ENCODE peak calls at places on chromosomes 5 and 9, in nine cellular contexts. One of them, this sample, is unnamed.

GRCh38 chr5:177362102-177362868 is 4.6 kb downstream of the RGS14 start:
- DNase-seq in mammary epithelial cell: peak
- DNase-seq in mucosa of descending colon: peak
- DNase-seq in BJ: no peak
- DNase-seq in brain microvascular endothelial cell: no peak
- DNase-seq in neural progenitor cell: no peak
- DNase-seq in Calu3: no peak
- DNase-seq in AG09309: no peak
- DNase-seq in fibroblast of pulmonary artery: no peak
- DNase-seq in this sample: no peak

GRCh38 chr9:12604154-12604825 is 88.9 kb upstream of the TYRP1 start:
- DNase-seq in mammary epithelial cell: peak
- DNase-seq in mucosa of descending colon: no peak
- DNase-seq in BJ: no peak
- DNase-seq in brain microvascular endothelial cell: peak
- DNase-seq in neural progenitor cell: no peak
- DNase-seq in Calu3: peak
- DNase-seq in AG09309: no peak
- DNase-seq in fibroblast of pulmonary artery: peak
- DNase-seq in this sample: no peak

GRCh38 chr5:157197088-157197487 is 16.4 kb downstream of the ITK start:
- DNase-seq in mammary epithelial cell: no peak
- DNase-seq in mucosa of descending colon: no peak
- DNase-seq in BJ: no peak
- DNase-seq in brain microvascular endothelial cell: no peak
- DNase-seq in neural progenitor cell: no peak
- DNase-seq in Calu3: no peak
- DNase-seq in AG09309: no peak
- DNase-seq in fibroblast of pulmonary artery: no peak
- DNase-seq in this sample: no peak

GRCh38 chr9:35651964-35652828 is 1.5 kb upstream of the SIT1 start:
- DNase-seq in mammary epithelial cell: peak
- DNase-seq in mucosa of descending colon: no peak
- DNase-seq in BJ: no peak
- DNase-seq in brain microvascular endothelial cell: no peak
- DNase-seq in neural progenitor cell: no peak
- DNase-seq in Calu3: no peak
- DNase-seq in AG09309: no peak
- DNase-seq in fibroblast of pulmonary artery: peak
- DNase-seq in this sample: no peak

GRCh38 chr9:126673689-126674364 is 60.1 kb downstream of the LMX1B start:
- DNase-seq in mammary epithelial cell: peak
- DNase-seq in mucosa of descending colon: no peak
- DNase-seq in BJ: no peak
- DNase-seq in brain microvascular endothelial cell: no peak
- DNase-seq in neural progenitor cell: peak
- DNase-seq in Calu3: no peak
- DNase-seq in AG09309: no peak
- DNase-seq in fibroblast of pulmonary artery: peak
- DNase-seq in this sample: no peak

GRCh38 chr5:607541-608285 is 4.4 kb upstream of the CEP72 start:
- DNase-seq in mammary epithelial cell: no peak
- DNase-seq in mucosa of descending colon: peak
- DNase-seq in BJ: no peak
- DNase-seq in brain microvascular endothelial cell: no peak
- DNase-seq in neural progenitor cell: no peak
- DNase-seq in Calu3: no peak
- DNase-seq in AG09309: no peak
- DNase-seq in fibroblast of pulmonary artery: no peak
- DNase-seq in this sample: peak

GRCh38 chr5:139058121-139058520 is 140.0 kb downstream of the SIL1 start:
- DNase-seq in mammary epithelial cell: peak
- DNase-seq in mucosa of descending colon: no peak
- DNase-seq in BJ: peak
- DNase-seq in brain microvascular endothelial cell: no peak
- DNase-seq in neural progenitor cell: no peak
- DNase-seq in Calu3: no peak
- DNase-seq in AG09309: peak
- DNase-seq in fibroblast of pulmonary artery: peak
- DNase-seq in this sample: no peak

GRCh38 chr5:111296570-111296969 is 72.4 kb downstream of the CAMK4 start:
- DNase-seq in mammary epithelial cell: no peak
- DNase-seq in mucosa of descending colon: no peak
- DNase-seq in BJ: no peak
- DNase-seq in brain microvascular endothelial cell: no peak
- DNase-seq in neural progenitor cell: no peak
- DNase-seq in Calu3: no peak
- DNase-seq in AG09309: no peak
- DNase-seq in fibroblast of pulmonary artery: no peak
- DNase-seq in this sample: no peak

DNA sequence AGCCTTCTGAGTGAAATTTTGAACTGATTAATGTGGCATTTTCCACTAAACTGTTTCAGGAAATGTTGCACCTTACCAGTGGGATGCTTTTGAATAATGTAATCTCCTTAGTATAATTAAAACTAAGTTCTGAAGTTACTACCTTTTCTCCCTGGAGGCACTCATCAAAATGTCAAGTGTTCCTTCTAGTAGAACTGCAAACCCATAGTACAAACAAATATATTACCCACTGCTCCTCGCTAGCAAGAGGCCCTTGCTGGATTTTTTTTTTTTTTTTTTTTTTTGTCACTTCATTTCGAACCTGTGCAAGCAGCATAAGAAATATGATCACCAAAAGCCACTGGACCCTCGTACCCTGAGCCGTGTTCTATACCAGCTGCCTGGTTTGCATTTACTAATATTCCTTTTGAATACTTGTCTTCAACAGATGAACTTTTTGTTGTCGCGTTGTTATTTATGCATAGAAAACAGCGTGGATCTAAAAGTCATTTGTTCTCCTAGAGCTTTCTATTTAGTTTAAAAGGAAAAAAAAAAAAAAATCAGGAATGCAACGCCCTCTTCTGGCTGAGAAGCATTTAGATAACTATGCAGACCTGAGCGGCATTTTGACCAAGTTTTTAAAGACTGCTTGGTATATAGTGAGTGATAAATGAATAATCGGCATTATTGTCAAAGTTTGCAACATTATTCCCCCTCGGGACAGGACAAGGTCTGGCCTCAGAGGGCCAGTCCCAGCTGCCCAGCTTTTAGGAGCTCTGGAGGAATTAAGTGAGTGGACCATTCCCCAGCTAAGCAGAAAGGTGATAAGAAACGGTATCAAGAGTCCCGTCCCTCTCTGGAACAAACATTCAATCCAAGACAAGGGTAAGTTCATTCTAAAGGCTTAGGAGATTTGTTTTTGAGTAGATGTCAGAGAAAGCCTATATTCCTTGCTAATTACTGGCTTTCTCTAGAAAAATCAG is 162.5 kb upstream of the KIF2A start:
- DNase-seq in mammary epithelial cell: peak
- DNase-seq in mucosa of descending colon: no peak
- DNase-seq in BJ: peak
- DNase-seq in brain microvascular endothelial cell: no peak
- DNase-seq in neural progenitor cell: peak
- DNase-seq in Calu3: peak
- DNase-seq in AG09309: peak
- DNase-seq in fibroblast of pulmonary artery: peak
- DNase-seq in this sample: no peak
- TF ChIP-seq CTCF in mammary epithelial cell: peak
- TF ChIP-seq CTCF in mucosa of descending colon: no peak
- TF ChIP-seq CTCF in BJ: peak
- TF ChIP-seq CTCF in brain microvascular endothelial cell: peak
- TF ChIP-seq CTCF in neural progenitor cell: peak
- TF ChIP-seq CTCF in Calu3: peak
- TF ChIP-seq CTCF in AG09309: peak
- TF ChIP-seq CTCF in fibroblast of pulmonary artery: peak
- TF ChIP-seq CTCF in this sample: peak

GRCh38 chr9:98236881-98237487 is 18.5 kb downstream of the TBC1D2 start:
- DNase-seq in mammary epithelial cell: no peak
- DNase-seq in mucosa of descending colon: no peak
- DNase-seq in BJ: no peak
- DNase-seq in brain microvascular endothelial cell: no peak
- DNase-seq in neural progenitor cell: no peak
- DNase-seq in Calu3: no peak
- DNase-seq in AG09309: no peak
- DNase-seq in fibroblast of pulmonary artery: no peak
- DNase-seq in this sample: no peak

GRCh38 chr9:98240475-98240874 is 15.0 kb downstream of the TBC1D2 start:
- DNase-seq in mammary epithelial cell: no peak
- DNase-seq in mucosa of descending colon: no peak
- DNase-seq in BJ: no peak
- DNase-seq in brain microvascular endothelial cell: no peak
- DNase-seq in neural progenitor cell: no peak
- DNase-seq in Calu3: no peak
- DNase-seq in AG09309: no peak
- DNase-seq in fibroblast of pulmonary artery: no peak
- DNase-seq in this sample: no peak

DNA sequence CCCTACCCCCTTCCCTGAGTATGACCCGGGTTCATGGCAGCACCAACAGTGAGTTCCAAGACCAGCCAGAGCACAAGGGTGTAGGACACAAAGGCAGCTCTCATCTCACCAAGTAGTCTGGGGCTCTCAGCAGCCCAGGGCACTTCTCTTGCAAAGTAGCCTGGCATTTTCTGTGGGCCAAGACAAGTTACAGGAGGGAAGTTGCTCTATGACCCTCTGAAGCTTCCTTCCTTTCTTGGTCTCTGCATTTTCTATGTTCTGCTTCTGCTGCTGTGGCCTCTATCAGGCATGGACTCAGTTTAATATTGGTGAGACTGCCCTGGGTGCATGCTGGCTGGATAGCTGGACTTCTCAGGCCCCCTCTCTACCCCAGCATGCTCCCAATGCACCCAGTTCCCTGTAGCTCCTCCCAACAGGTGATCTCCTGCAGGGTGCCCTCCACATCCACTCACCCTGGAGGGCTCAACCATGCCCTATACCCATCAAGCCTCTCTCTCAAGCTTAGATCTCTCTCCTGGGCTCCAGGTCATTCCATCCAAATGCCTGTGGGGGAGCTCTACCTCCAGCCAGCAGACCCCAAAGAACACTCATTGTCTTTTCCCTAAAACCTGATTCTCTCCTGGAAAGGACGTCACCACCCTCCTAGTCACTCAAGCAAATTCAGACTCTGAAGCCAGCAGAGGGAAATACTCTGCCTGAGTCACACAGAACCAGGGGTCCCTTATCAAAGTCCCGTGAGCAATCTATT is 13.9 kb downstream of the TBC1D2 start:
- DNase-seq in mammary epithelial cell: no peak
- DNase-seq in mucosa of descending colon: no peak
- DNase-seq in BJ: no peak
- DNase-seq in brain microvascular endothelial cell: no peak
- DNase-seq in neural progenitor cell: peak
- DNase-seq in Calu3: no peak
- DNase-seq in AG09309: no peak
- DNase-seq in fibroblast of pulmonary artery: no peak
- DNase-seq in this sample: no peak
- TF ChIP-seq CTCF in mammary epithelial cell: no peak
- TF ChIP-seq CTCF in mucosa of descending colon: no peak
- TF ChIP-seq CTCF in BJ: no peak
- TF ChIP-seq CTCF in brain microvascular endothelial cell: peak
- TF ChIP-seq CTCF in neural progenitor cell: peak
- TF ChIP-seq CTCF in Calu3: no peak
- TF ChIP-seq CTCF in AG09309: no peak
- TF ChIP-seq CTCF in fibroblast of pulmonary artery: peak
- TF ChIP-seq CTCF in this sample: no peak

GRCh38 chr5:112710896-112711295 is 26.8 kb upstream of the APC start:
- DNase-seq in mammary epithelial cell: no peak
- DNase-seq in mucosa of descending colon: no peak
- DNase-seq in BJ: no peak
- DNase-seq in brain microvascular endothelial cell: no peak
- DNase-seq in neural progenitor cell: no peak
- DNase-seq in Calu3: no peak
- DNase-seq in AG09309: no peak
- DNase-seq in fibroblast of pulmonary artery: no peak
- DNase-seq in this sample: no peak

GRCh38 chr5:112703866-112704820 is 33.5 kb upstream of the APC start:
- DNase-seq in mammary epithelial cell: peak
- DNase-seq in mucosa of descending colon: no peak
- DNase-seq in BJ: no peak
- DNase-seq in brain microvascular endothelial cell: peak
- DNase-seq in neural progenitor cell: no peak
- DNase-seq in Calu3: no peak
- DNase-seq in AG09309: no peak
- DNase-seq in fibroblast of pulmonary artery: peak
- DNase-seq in this sample: no peak

GRCh38 chr5:112706446-112707016 is 31.2 kb upstream of the APC start:
- DNase-seq in mammary epithelial cell: no peak
- DNase-seq in mucosa of descending colon: no peak
- DNase-seq in BJ: no peak
- DNase-seq in brain microvascular endothelial cell: no peak
- DNase-seq in neural progenitor cell: no peak
- DNase-seq in Calu3: no peak
- DNase-seq in AG09309: no peak
- DNase-seq in fibroblast of pulmonary artery: no peak
- DNase-seq in this sample: no peak

GRCh38 chr5:112709416-112709815 is 28.3 kb upstream of the APC start:
- DNase-seq in mammary epithelial cell: no peak
- DNase-seq in mucosa of descending colon: no peak
- DNase-seq in BJ: no peak
- DNase-seq in brain microvascular endothelial cell: no peak
- DNase-seq in neural progenitor cell: no peak
- DNase-seq in Calu3: no peak
- DNase-seq in AG09309: no peak
- DNase-seq in fibroblast of pulmonary artery: no peak
- DNase-seq in this sample: no peak

DNA sequence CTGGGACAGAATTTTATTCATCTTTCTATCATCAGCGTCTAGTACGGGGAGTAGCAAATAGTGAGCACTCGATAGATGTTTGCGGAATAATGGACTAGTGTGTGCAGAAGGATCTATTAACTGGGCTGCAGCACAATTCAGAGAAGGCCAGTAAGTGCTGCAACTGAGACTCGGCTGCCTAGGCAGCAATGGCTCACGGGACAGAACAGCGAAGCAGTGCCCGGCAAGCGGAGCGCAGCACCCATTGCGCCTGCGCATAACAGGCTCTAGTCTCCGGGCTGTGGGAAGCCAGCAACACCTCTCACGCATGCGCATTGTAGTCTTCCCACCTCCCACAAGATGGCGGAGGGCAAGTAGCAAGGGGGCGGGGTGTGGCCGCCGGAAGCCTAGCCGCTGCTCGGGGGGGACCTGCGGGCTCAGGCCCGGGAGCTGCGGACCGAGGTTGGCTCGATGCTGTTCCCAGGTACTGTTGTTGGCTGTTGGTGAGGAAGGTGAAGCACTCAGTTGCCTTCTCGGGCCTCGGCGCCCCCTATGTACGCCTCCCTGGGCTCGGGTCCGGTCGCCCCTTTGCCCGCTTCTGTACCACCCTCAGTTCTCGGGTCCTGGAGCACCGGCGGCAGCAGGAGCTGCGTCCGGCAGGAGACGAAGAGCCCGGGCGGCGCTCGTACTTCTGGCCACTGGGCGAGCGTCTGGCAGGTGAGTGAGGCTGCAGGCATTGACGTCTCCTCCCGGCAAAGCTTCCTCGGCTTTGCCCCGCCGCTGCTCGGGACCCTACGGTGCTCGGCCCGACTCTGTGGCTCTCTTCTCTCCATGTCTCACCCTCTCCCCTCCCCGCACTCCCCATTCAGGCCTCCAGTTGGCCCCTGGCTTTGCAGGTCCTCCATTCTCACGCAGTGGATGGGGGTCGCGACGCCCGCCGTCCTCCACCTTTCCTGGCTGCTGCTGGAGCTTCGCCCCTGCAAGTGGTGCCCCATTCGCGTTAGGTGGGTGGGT is 30.2 kb upstream of the APC start:
- DNase-seq in mammary epithelial cell: peak
- DNase-seq in mucosa of descending colon: peak
- DNase-seq in BJ: peak
- DNase-seq in brain microvascular endothelial cell: peak
- DNase-seq in neural progenitor cell: peak
- DNase-seq in Calu3: peak
- DNase-seq in AG09309: peak
- DNase-seq in fibroblast of pulmonary artery: peak
- DNase-seq in this sample: peak
- TF ChIP-seq CTCF in mammary epithelial cell: no peak
- TF ChIP-seq CTCF in mucosa of descending colon: no peak
- TF ChIP-seq CTCF in BJ: peak
- TF ChIP-seq CTCF in brain microvascular endothelial cell: peak
- TF ChIP-seq CTCF in neural progenitor cell: peak
- TF ChIP-seq CTCF in Calu3: no peak
- TF ChIP-seq CTCF in AG09309: peak
- TF ChIP-seq CTCF in fibroblast of pulmonary artery: no peak
- TF ChIP-seq CTCF in this sample: no peak

DNA sequence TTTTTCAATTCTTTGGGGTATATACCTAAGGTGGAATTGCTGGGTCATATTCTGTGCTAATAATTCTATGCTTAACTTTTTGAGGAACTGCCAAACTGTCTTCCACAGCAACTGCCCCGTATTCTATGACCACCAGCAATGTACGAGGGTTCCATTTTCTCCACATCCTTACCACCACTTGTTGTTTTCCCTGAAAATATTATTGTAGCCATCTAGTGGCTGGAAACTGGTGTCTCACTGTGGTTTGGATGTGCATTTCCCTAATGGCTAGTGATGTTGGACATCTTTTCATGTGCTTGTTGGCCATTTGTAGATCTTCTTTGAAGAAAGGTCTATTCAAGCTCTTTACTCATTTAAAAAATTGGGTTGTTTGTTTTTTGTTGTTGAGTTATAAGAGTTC is 30.7 kb downstream of the MSX2 start:
- DNase-seq in mammary epithelial cell: no peak
- DNase-seq in mucosa of descending colon: no peak
- DNase-seq in BJ: no peak
- DNase-seq in brain microvascular endothelial cell: peak
- DNase-seq in neural progenitor cell: peak
- DNase-seq in Calu3: no peak
- DNase-seq in AG09309: no peak
- DNase-seq in fibroblast of pulmonary artery: peak
- DNase-seq in this sample: no peak
- TF ChIP-seq CTCF in mammary epithelial cell: peak
- TF ChIP-seq CTCF in mucosa of descending colon: no peak
- TF ChIP-seq CTCF in BJ: peak
- TF ChIP-seq CTCF in brain microvascular endothelial cell: no peak
- TF ChIP-seq CTCF in neural progenitor cell: peak
- TF ChIP-seq CTCF in Calu3: no peak
- TF ChIP-seq CTCF in AG09309: peak
- TF ChIP-seq CTCF in fibroblast of pulmonary artery: peak
- TF ChIP-seq CTCF in this sample: no peak

This sample was measured in GM10248.